ENCODE peak calls at places on chromosomes 2 and 18, in eight cellular contexts. S is Right ventricle myocardium superior; P is stimulated activated CD4-positive, alpha-beta T cell treated with anti-CD3 and anti-CD28 coated beads, TNF-alpha, amount 100 ng/mL, for 4 hours; F is pancreas; B is EL; H is IMR-90; A is hepatic stellate cell; E is K562. N is an unnamed sample.

GRCh38 chr2:64625352-64626145 is 28.2 kb downstream of the SERTAD2 start:
- DNase-seq in S (no peak), P (no peak), F (no peak), B (no peak), H (no peak), A (no peak), E (no peak), N (peak; percentile 37)

GRCh38 chr2:70672990-70673647 is 94.9 kb downstream of the ADD2 start:
- DNase-seq in S (no peak), P (no peak), F (no peak), B (no peak), H (no peak), A (no peak), E (peak; percentile 25), N (no peak)

GRCh38 chr18:6055711-6056110 is 160.4 kb upstream of the TMEM200C start:
- DNase-seq in S (no peak), P (no peak), F (no peak), B (peak; percentile 63), H (peak; percentile 96), A (peak; percentile 39), E (no peak), N (no peak)

GRCh38 chr2:200483729-200484198 is 26.1 kb downstream of the KCTD18 start:
- DNase-seq in S (no peak), P (no peak), F (peak; percentile 74), B (no peak), H (peak; percentile 25), A (no peak), E (peak; percentile 15), N (peak; percentile 58)

GRCh38 chr2:102703748-102704147 is 58.1 kb upstream of the TMEM182 start:
- DNase-seq in S (no peak), P (no peak), F (no peak), B (peak; percentile 5), H (peak; percentile 5), A (peak; percentile 12), E (peak; percentile 23), N (peak; percentile 23)

GRCh38 chr18:55585586-55586521 is 2.1 kb downstream of the TCF4 start:
- DNase-seq in S (no peak), P (no peak), F (no peak), B (peak; percentile 41), H (peak; percentile 35), A (no peak), E (no peak), N (no peak)

GRCh38 chr2:10014418-10015190 is 28.7 kb upstream of the KLF11 start:
- DNase-seq in S (no peak), P (no peak), F (no peak), B (no peak), H (no peak), A (no peak), E (no peak), N (no peak)

GRCh38 chr2:238169708-238170251 is 11.0 kb downstream of the ERFE start:
- DNase-seq in S (no peak), P (no peak), F (peak; percentile 13), B (peak; percentile 95), H (peak; percentile 98), A (peak; percentile 97), E (no peak), N (no peak)

GRCh38 chr2:239271471-239272255 is 129.2 kb downstream of the HDAC4 start:
- DNase-seq in S (no peak), P (no peak), F (no peak), B (no peak), H (no peak), A (no peak), E (no peak), N (no peak)

GRCh38 chr18:57301573-57302230 is 50.7 kb upstream of the ST8SIA3 start:
- DNase-seq in S (no peak), P (no peak), F (no peak), B (no peak), H (no peak), A (no peak), E (no peak), N (no peak)

GRCh38 chr2:162196611-162197010 is 44.6 kb upstream of the GCG start:
- DNase-seq in S (no peak), P (no peak), F (no peak), B (peak; percentile 74), H (peak; percentile 91), A (peak; percentile 11), E (no peak), N (no peak)

GRCh38 chr18:44180683-44181082 is 500.0 kb upstream of the SETBP1 start:
- DNase-seq in S (no peak), P (no peak), F (no peak), B (no peak), H (peak; percentile 3), A (no peak), E (no peak), N (no peak)

GRCh38 chr2:239911630-239912071 is 113.5 kb downstream of the NDUFA10 start:
- DNase-seq in S (peak; percentile 69), P (no peak), F (no peak), B (no peak), H (no peak), A (no peak), E (no peak), N (no peak)

GRCh38 chr2:217585362-217585761 is 417.4 kb downstream of the TNS1 start:
- DNase-seq in S (no peak), P (no peak), F (no peak), B (no peak), H (no peak), A (no peak), E (no peak), N (no peak)

GRCh38 chr2:220673475-220673874 is 898.6 kb downstream of the EPHA4 start:
- DNase-seq in S (no peak), P (no peak), F (no peak), B (no peak), H (no peak), A (no peak), E (no peak), N (no peak)

GRCh38 chr2:105553538-105554196 is 154.8 kb upstream of the FHL2 start:
- DNase-seq in S (no peak), P (no peak), F (no peak), B (peak; percentile 70), H (peak; percentile 39), A (peak; percentile 49), E (no peak), N (peak; percentile 86)

GRCh38 chr2:108403494-108403893 is 25.7 kb downstream of the SULT1C4 start:
- DNase-seq in S (no peak), P (no peak), F (no peak), B (peak; percentile 89), H (peak; percentile 73), A (peak; percentile 20), E (no peak), N (no peak)

N was measured in RPMI8226.